ENCODE peak calls at places on chromosomes 1 and 21, in four cellular contexts. One of them, this sample, is unnamed.

GRCh38 chr1:26959270-26959669 is 998 bp downstream of the KDF1 start:
- DNase-seq in WERI-Rb-1: no peak
- DNase-seq in aorta: no peak
- DNase-seq in mammary epithelial cell: no peak
- DNase-seq in this sample: no peak

GRCh38 chr1:77825356-77825709 is 45.9 kb downstream of the MIGA1 start:
- DNase-seq in WERI-Rb-1: no peak
- DNase-seq in mammary epithelial cell: peak
- DNase-seq in aorta: no peak
- DNase-seq in this sample: no peak

GRCh38 chr21:20997633-20998455 is at the start of gene NCAM2:
- DNase-seq in aorta: peak
- DNase-seq in mammary epithelial cell: peak
- DNase-seq in WERI-Rb-1: peak
- DNase-seq in this sample: no peak

GRCh38 chr1:5599541-5599940 is 392.7 kb downstream of the NPHP4 start:
- DNase-seq in aorta: no peak
- DNase-seq in WERI-Rb-1: no peak
- DNase-seq in mammary epithelial cell: no peak
- DNase-seq in this sample: no peak

GRCh38 chr1:201436461-201436860 is 14.9 kb upstream of the TNNI1 start:
- DNase-seq in aorta: no peak
- DNase-seq in WERI-Rb-1: peak
- DNase-seq in mammary epithelial cell: no peak
- DNase-seq in this sample: no peak

GRCh38 chr1:203216274-203217138 is 13.0 kb downstream of the CHIT1 start:
- DNase-seq in WERI-Rb-1: peak
- DNase-seq in aorta: no peak
- DNase-seq in mammary epithelial cell: peak
- DNase-seq in this sample: peak

GRCh38 chr1:65793359-65793732 is 651 bp downstream of the PDE4B start:
- DNase-seq in WERI-Rb-1: peak
- DNase-seq in mammary epithelial cell: no peak
- DNase-seq in aorta: peak
- DNase-seq in this sample: no peak

GRCh38 chr1:84861516-84861915 is 31.5 kb downstream of the LPAR3 start:
- DNase-seq in WERI-Rb-1: no peak
- DNase-seq in mammary epithelial cell: no peak
- DNase-seq in aorta: no peak
- DNase-seq in this sample: no peak

GRCh38 chr1:154474802-154475201 is 27.2 kb upstream of the TDRD10 start:
- DNase-seq in WERI-Rb-1: no peak
- DNase-seq in mammary epithelial cell: peak
- DNase-seq in aorta: no peak
- DNase-seq in this sample: peak

GRCh38 chr1:38071530-38072266 is 25.1 kb upstream of the POU3F1 start:
- DNase-seq in WERI-Rb-1: peak
- DNase-seq in mammary epithelial cell: peak
- DNase-seq in aorta: no peak
- DNase-seq in this sample: no peak

GRCh38 chr1:242556276-242556675 is 31.8 kb upstream of the PLD5 start:
- DNase-seq in mammary epithelial cell: peak
- DNase-seq in WERI-Rb-1: no peak
- DNase-seq in aorta: no peak
- DNase-seq in this sample: no peak

GRCh38 chr1:225882699-225883615 is 777 bp upstream of the TMEM63A start:
- DNase-seq in mammary epithelial cell: peak
- DNase-seq in aorta: peak
- DNase-seq in WERI-Rb-1: no peak
- DNase-seq in this sample: peak

GRCh38 chr1:111032295-111032897 is 68.7 kb upstream of the LRIF1 start:
- DNase-seq in WERI-Rb-1: peak
- DNase-seq in aorta: no peak
- DNase-seq in mammary epithelial cell: peak
- DNase-seq in this sample: no peak

GRCh38 chr1:202967684-202968281 is 726 bp upstream of the CYB5R1 start:
- DNase-seq in aorta: no peak
- DNase-seq in mammary epithelial cell: no peak
- DNase-seq in WERI-Rb-1: no peak
- DNase-seq in this sample: no peak

DNA sequence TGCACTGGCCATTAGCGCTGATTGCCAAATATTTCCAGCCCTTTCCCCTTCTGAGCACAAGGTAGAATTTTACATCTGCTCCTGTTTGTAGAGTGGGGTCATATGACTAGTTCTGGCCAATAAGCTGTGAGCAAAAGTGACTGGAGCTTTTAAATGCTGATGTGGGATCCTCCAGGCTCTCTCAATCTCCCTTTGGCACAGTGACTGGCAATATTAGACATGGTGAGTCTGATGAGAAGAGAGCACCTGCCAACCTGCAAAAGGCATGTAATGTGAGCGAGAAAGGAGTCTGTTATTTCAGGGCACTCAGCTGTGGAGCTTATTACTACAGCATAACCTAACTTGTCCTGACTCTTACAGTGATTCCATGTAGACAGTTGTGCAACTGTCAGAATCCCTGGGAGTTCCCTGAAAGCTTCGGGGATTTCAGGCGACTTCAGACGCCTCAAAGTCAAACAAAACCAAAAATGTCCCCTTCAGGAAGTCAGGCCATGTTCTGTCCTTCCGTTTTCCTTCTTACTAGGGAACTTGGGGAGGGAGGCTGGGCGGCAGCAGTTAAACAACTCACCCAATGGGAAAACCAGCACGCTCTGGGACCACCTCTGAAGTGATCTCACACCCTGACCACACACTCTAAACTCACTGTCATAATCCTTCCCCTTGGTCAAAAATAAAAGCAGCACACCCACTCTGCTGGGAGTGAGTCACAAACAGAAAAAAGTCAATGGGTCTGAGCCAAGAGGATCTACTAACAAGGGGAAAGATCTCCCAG is 3.6 kb upstream of the RASSF5 start:
- DNase-seq in WERI-Rb-1: no peak
- DNase-seq in aorta: peak
- DNase-seq in mammary epithelial cell: peak
- DNase-seq in this sample: peak
- H3K4me3 ChIP-seq in WERI-Rb-1: no peak
- H3K4me3 ChIP-seq in aorta: no peak
- H3K4me3 ChIP-seq in mammary epithelial cell: no peak
- H3K4me3 ChIP-seq in this sample: no peak

GRCh38 chr1:58755468-58755872 is 28.4 kb downstream of the JUN start:
- DNase-seq in WERI-Rb-1: no peak
- DNase-seq in aorta: peak
- DNase-seq in mammary epithelial cell: peak
- DNase-seq in this sample: peak
- H3K4me3 ChIP-seq in WERI-Rb-1: no peak
- H3K4me3 ChIP-seq in aorta: no peak
- H3K4me3 ChIP-seq in mammary epithelial cell: no peak
- H3K4me3 ChIP-seq in this sample: no peak

GRCh38 chr1:171858701-171859100 is 17.4 kb downstream of the DNM3 start:
- DNase-seq in aorta: no peak
- DNase-seq in mammary epithelial cell: no peak
- DNase-seq in WERI-Rb-1: no peak
- DNase-seq in this sample: no peak
- H3K4me3 ChIP-seq in aorta: no peak
- H3K4me3 ChIP-seq in mammary epithelial cell: no peak
- H3K4me3 ChIP-seq in WERI-Rb-1: no peak
- H3K4me3 ChIP-seq in this sample: no peak

DNA sequence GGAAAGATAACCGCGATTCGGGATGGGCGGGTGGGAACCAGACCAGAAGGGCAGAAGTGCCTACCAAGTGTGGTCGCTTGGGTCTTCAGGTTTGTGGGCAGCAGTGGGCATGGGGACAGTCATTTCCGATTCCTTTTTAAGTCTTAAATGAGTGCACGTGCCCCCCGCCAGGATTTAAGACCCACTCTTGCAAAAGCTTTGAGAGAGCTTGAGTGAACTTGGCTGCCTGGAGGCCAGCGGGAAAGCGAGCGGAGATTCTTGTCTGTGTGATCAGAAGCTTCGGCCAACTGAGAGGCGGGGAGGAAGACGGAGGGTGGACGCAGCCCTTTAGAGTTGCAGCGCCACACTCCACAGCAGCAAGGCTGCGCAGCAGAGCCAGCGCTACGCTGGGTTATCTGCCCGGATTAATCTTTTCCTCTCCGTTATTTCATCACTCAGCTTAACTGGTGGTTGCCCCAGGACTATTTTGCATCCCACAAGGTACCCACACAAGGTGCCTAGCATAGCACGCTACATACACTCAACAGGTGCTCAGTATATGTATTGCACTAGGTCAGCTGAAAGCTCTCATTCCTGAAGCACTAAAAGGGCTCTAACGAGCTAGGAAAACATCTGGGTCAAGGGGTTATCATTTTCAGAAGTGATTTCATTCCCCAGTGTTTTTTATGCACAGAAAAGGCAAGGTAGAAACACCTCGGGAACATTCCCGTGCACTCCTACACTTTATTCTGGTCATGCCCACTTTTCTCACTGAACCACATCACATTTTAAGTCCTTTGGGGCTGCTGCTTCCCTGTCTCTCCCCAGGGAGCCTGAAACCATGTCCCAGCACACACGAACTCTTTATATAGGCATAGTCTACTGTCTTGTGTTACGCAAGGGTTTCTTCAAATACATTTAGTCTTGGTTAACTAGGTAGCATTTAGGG is 1.5 kb upstream of the BATF3 start:
- DNase-seq in mammary epithelial cell: no peak
- DNase-seq in WERI-Rb-1: peak
- DNase-seq in aorta: peak
- DNase-seq in this sample: peak
- H3K4me3 ChIP-seq in mammary epithelial cell: no peak
- H3K4me3 ChIP-seq in WERI-Rb-1: peak
- H3K4me3 ChIP-seq in aorta: peak
- H3K4me3 ChIP-seq in this sample: peak

DNA sequence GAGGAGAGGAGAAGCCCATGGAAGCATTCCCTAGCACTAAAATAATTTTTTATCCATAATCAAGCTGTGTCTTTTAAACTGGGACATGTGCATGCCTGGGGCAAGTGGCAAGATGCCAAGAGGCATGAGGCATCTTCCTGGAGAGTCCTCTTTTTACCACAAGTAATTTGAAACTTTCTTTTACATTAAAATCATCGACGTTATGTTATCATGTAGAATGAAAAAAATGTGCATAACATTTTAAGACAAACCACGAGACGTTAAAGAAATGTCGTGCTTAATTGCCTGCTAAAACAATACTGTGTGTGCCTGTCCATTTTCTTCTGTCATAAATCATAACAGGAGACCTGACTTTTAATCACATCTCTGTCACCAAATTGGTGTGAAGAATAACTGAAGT is 1.5 kb downstream of the STYXL2 start:
- DNase-seq in WERI-Rb-1: no peak
- DNase-seq in mammary epithelial cell: peak
- DNase-seq in aorta: no peak
- DNase-seq in this sample: no peak
- H3K4me3 ChIP-seq in WERI-Rb-1: no peak
- H3K4me3 ChIP-seq in mammary epithelial cell: no peak
- H3K4me3 ChIP-seq in aorta: no peak
- H3K4me3 ChIP-seq in this sample: no peak

DNA sequence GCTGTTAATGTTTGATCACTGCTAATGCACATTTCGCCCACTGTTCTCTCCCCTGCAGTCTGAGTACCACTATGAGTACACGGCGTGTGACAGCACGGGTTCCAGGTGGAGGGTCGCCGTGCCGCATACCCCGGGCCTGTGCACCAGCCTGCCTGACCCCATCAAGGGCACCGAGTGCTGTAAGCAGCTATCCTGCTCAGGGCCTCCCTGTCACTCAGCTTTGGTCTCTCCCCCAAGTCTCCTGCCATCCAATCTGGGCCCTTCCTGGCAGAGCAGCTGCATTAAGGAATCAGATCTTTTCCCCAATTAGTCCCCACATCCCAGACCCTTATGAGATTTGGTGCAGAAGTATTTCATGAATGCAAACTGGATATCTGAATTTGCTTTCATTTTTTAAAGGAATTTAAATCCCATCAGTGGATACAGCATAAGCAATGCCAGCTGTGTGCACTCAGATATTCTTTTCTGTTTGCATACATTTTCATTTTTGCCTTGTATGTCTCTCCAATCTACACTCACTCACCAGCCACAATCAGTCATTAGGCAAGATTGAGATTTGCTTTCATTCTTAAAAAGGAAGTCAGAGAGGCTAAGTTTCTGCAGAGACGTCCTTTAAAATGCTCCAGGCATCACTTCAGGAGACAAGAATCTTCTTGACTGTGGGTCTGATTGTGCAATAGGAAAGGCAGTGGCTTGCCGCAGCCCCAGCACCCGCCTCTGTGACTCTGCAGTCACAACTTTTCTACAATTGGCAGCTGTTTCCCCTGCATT is 48.1 kb downstream of the ELAPOR1 start:
- DNase-seq in aorta: no peak
- DNase-seq in mammary epithelial cell: peak
- DNase-seq in WERI-Rb-1: no peak
- DNase-seq in this sample: peak
- H3K4me3 ChIP-seq in aorta: no peak
- H3K4me3 ChIP-seq in mammary epithelial cell: peak
- H3K4me3 ChIP-seq in WERI-Rb-1: no peak
- H3K4me3 ChIP-seq in this sample: no peak